ENCODE peak calls at places on chromosomes 3 and 15, in seven cellular contexts. L is K562, B is transverse colon, K is heart right ventricle, R is HCT116, T is upper lobe of right lung, C is suprapubic skin. Q is an unnamed sample.

GRCh38 chr3:7207092-7207491 is 346.2 kb downstream of the GRM7 start:
- DNase-seq in L (no peak), B (no peak), K (no peak), R (no peak), T (no peak), C (no peak), Q (no peak)

GRCh38 chr3:180776433-180776832 is 97.1 kb upstream of the CCDC39 start:
- DNase-seq in L (no peak), B (no peak), K (no peak), R (no peak), T (no peak), C (no peak), Q (no peak)

GRCh38 chr3:71912839-71913495 is 128.0 kb upstream of the PROK2 start:
- DNase-seq in L (peak; percentile 61), B (no peak), K (no peak), R (no peak), T (no peak), C (no peak), Q (no peak)

GRCh38 chr15:38611228-38611627 is 46.6 kb upstream of the RASGRP1 start:
- DNase-seq in L (no peak), B (no peak), K (no peak), R (no peak), T (no peak), C (no peak), Q (no peak)

GRCh38 chr3:53796161-53796560 is 50.1 kb downstream of the CHDH start:
- DNase-seq in L (no peak), B (peak; percentile 31), K (peak; percentile 63), R (no peak), T (peak; percentile 65), C (no peak), Q (no peak)

GRCh38 chr15:70451861-70452653 is 311.3 kb downstream of the UACA start:
- DNase-seq in L (peak; percentile 61), B (peak; percentile 47), K (no peak), R (no peak), T (peak; percentile 77), C (no peak), Q (no peak)

GRCh38 chr3:38067508-38068233 is 28.7 kb downstream of the DLEC1 start:
- DNase-seq in L (peak; percentile 14), B (no peak), K (no peak), R (no peak), T (no peak), C (no peak), Q (no peak)

GRCh38 chr3:160003520-160004128 is 15.0 kb downstream of the IL12A start:
- DNase-seq in L (peak; percentile 34), B (peak; percentile 71), K (peak; percentile 52), R (peak; percentile 48), T (peak; percentile 77), C (no peak), Q (no peak)

GRCh38 chr3:23062582-23062981 is 140.5 kb upstream of the UBE2E2 start:
- DNase-seq in L (no peak), B (no peak), K (no peak), R (no peak), T (no peak), C (no peak), Q (no peak)

GRCh38 chr3:13391308-13391707 is 28.8 kb downstream of the NUP210 start:
- DNase-seq in L (no peak), B (no peak), K (no peak), R (no peak), T (no peak), C (no peak), Q (no peak)

GRCh38 chr15:47812436-47813109 is 95.3 kb downstream of the SEMA6D start:
- DNase-seq in L (no peak), B (no peak), K (no peak), R (no peak), T (no peak), C (no peak), Q (no peak)

GRCh38 chr3:129323651-129324294 is 45.1 kb downstream of the HMCES start:
- DNase-seq in L (peak; percentile 25), B (peak; percentile 54), K (no peak), R (no peak), T (no peak), C (no peak), Q (no peak)
- TF ChIP-seq CTCF in L (peak; percentile 36), B (no peak), K (no peak), R (peak; percentile 23), T (peak; percentile 17), C (no peak), Q (no peak)

GRCh38 chr15:59687831-59688230 is 1.3 kb downstream of the BNIP2 start:
- DNase-seq in L (peak; percentile 39), B (no peak), K (no peak), R (no peak), T (no peak), C (no peak), Q (no peak)

GRCh38 chr15:59686389-59686788 is 2.7 kb downstream of the BNIP2 start:
- DNase-seq in L (no peak), B (peak; percentile 24), K (no peak), R (no peak), T (no peak), C (no peak), Q (no peak)

GRCh38 chr15:59688888-59689625 is at the start of gene BNIP2:
- DNase-seq in L (peak; percentile 99), B (peak; percentile 100), K (peak; percentile 99), R (peak; percentile 94), T (peak; percentile 100), C (peak; percentile 100), Q (peak; percentile 96)

GRCh38 chr15:59688383-59688887 is 685 bp downstream of the BNIP2 start:
- DNase-seq in L (peak; percentile 46), B (no peak), K (peak; percentile 14), R (peak; percentile 6), T (no peak), C (no peak), Q (peak; percentile 45)

GRCh38 chr15:59685737-59686297 is 3.3 kb downstream of the BNIP2 start:
- DNase-seq in L (peak; percentile 15), B (no peak), K (no peak), R (no peak), T (no peak), C (no peak), Q (no peak)
- H3K4me3 ChIP-seq in L (no peak overlapping the region), B (no peak overlapping the region), K (no peak overlapping the region), R (no peak overlapping the region), T (no peak overlapping the region), C (no peak overlapping the region), Q (no peak overlapping the region)

DNA sequence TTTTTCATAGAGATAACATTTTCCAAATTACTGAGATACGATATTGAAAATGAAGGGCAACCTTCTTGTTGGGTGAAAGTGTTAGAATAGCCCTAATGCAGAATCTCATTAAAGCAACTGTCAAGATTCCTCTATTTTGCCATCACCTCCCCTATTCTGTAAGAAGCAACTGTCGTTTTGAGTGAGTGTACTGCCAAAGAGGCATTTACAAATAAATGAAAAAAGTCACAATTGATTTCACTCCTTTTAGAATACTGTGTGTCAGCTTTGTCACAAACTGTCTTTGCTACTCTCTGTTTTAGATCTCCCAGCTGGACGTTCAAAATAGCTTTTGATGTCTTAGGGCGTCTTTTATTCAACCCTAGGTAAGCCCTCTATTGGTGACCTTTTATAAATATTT is 322.8 kb upstream of the NAALADL2 start:
- DNase-seq in L (no peak), B (no peak), K (no peak), R (no peak), T (no peak), C (no peak), Q (no peak)
- TF ChIP-seq CTCF in L (no peak), B (no peak), K (no peak), R (no peak), T (no peak), C (no peak), Q (no peak)

DNA sequence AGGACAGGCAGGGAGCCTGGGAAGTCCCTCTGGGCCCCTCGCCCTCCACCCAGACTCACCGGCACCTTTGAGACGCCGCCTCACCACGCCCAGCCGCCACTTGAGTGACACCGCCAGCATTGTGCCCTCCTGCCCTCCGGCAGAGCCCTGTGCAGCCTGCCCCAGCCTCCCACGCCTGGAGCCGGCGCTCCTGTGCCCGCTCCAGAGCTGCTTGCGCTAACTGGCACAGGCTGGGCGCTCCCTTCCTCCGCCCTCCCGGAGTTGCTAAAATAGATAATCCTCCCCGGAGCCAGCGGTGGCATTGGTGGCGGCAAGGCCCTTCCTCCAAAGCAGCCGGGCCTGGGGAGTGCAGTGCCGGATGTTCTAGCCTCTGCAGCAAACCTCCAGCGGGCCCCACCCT is 15.7 kb upstream of the GRIP2 start:
- DNase-seq in L (no peak), B (peak; percentile 20), K (peak; percentile 39), R (no peak), T (peak; percentile 72), C (no peak), Q (no peak)
- H3K4me3 ChIP-seq in L (no peak overlapping the region), B (no peak overlapping the region), K (peak overlapping the region; percentile 43), R (no peak overlapping the region), T (no peak overlapping the region), C (peak overlapping the region; percentile 19), Q (no peak overlapping the region)

GRCh38 chr3:126130981-126131750 is 47.2 kb upstream of the SLC41A3 start:
- DNase-seq in L (no peak), B (peak; percentile 5), K (peak; percentile 2), R (no peak), T (peak; percentile 58), C (peak; percentile 41), Q (no peak)
- TF ChIP-seq CTCF in L (no peak), B (no peak), K (no peak), R (no peak), T (no peak), C (no peak), Q (no peak)

DNA sequence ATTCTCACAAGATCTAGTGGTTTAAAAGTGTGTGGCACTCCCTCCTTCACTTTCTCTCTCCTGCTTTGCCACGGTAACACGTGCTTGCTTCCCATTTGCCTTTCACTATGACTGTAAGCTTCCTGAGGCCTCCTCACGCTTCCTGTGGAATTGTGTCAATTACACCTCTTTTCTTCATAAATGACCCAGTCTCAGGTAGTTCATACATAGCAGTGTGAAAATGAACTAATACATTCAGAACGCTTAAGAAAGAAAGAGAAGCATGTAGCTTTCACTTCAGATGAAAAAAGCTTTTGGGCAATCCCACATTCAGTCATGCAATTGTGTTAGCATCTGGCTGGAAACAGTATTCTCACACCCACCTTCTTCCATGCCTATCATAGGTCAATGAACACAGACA is 24.4 kb downstream of the P3H2 start:
- DNase-seq in L (no peak), B (no peak), K (no peak), R (no peak), T (no peak), C (no peak), Q (no peak)
- H3K4me3 ChIP-seq in L (no peak overlapping the region), B (no peak overlapping the region), K (no peak overlapping the region), R (no peak overlapping the region), T (no peak overlapping the region), C (no peak overlapping the region), Q (no peak overlapping the region)

Q was measured in LNCaP clone FGC.